ENCODE peak calls at places on chromosome 1, in eight cellular contexts. B is MV-4-11, A is kidney epithelial cell, O is C1 segment of cervical spinal cord, F is immature natural killer cell, L is H9, T is GM04504, C is nucleus accumbens. P is an unnamed sample.
A peak's percentile ranks its signal among the peaks of the same experiment; 100 is the strongest.

GRCh38 chr1:85581138-85581801 is 709 bp downstream of the CCN1 start:
- DNase-seq in O (peak; percentile 26), T (no peak), B (peak; percentile 13), L (peak; percentile 79), F (no peak), C (peak; percentile 35), A (no peak), P (no peak)

GRCh38 chr1:109757936-109758786 is 5.6 kb downstream of the EPS8L3 start:
- DNase-seq in C (no peak), L (no peak), B (no peak), F (no peak), O (no peak), T (no peak), A (no peak), P (no peak)

GRCh38 chr1:202170726-202171125 is 10.3 kb upstream of the PTPN7 start:
- DNase-seq in T (no peak), O (no peak), F (no peak), C (no peak), L (no peak), B (no peak), A (no peak), P (no peak)

GRCh38 chr1:173666646-173667045 is 3.0 kb downstream of the ANKRD45 start:
- DNase-seq in B (no peak), T (no peak), F (no peak), L (no peak), A (no peak), O (no peak), C (no peak), P (no peak)

GRCh38 chr1:91549041-91549735 is 48.5 kb downstream of the CDC7 start:
- DNase-seq in B (no peak), L (no peak), O (no peak), C (no peak), T (no peak), A (no peak), F (peak; percentile 83), P (no peak)

GRCh38 chr1:246497331-246497915 is 9.7 kb downstream of the SMYD3 start:
- DNase-seq in B (peak; percentile 68), C (no peak), T (peak; percentile 32), F (peak; percentile 57), A (peak; percentile 29), L (no peak), O (no peak), P (peak; percentile 63)

GRCh38 chr1:10665930-10666850 is 130.3 kb downstream of the CASZ1 start:
- DNase-seq in B (no peak), O (no peak), L (no peak), F (no peak), C (no peak), T (no peak), A (peak; percentile 37), P (no peak)

GRCh38 chr1:155079487-155080249 is 1.0 kb downstream of the EFNA3 start:
- DNase-seq in O (no peak), L (no peak), F (no peak), C (peak; percentile 35), T (no peak), B (no peak), A (no peak), P (no peak)

GRCh38 chr1:149899460-149900284 is at the start of gene BOLA1:
- DNase-seq in B (peak; percentile 89), T (peak; percentile 80), L (peak; percentile 96), F (peak; percentile 78), O (peak; percentile 86), A (peak; percentile 77), C (peak; percentile 90), P (peak; percentile 94)

GRCh38 chr1:205630241-205630640 is 1.6 kb downstream of the ELK4 start:
- DNase-seq in C (no peak), A (no peak), B (no peak), L (no peak), F (peak; percentile 4), O (no peak), T (peak; percentile 20), P (no peak)

GRCh38 chr1:76705560-76705959 is 161.7 kb upstream of the ST6GALNAC5 start:
- DNase-seq in L (no peak), B (no peak), A (no peak), C (no peak), F (no peak), T (no peak), O (no peak), P (no peak)

GRCh38 chr1:179127163-179127895 is 45.5 kb downstream of the TOR3A start:
- DNase-seq in F (no peak), A (no peak), O (no peak), T (no peak), L (no peak), C (no peak), B (no peak), P (no peak)

GRCh38 chr1:184513966-184514365 is 127.1 kb downstream of the C1orf21 start:
- DNase-seq in L (no peak), A (peak; percentile 21), B (no peak), O (no peak), T (peak; percentile 31), C (no peak), F (no peak), P (no peak)

GRCh38 chr1:236880209-236880608 is 85.1 kb downstream of the MTR start:
- DNase-seq in T (no peak), L (no peak), A (no peak), B (no peak), F (no peak), C (no peak), O (no peak), P (no peak)

GRCh38 chr1:113928129-113928949 is 785 bp upstream of the HIPK1 start:
- DNase-seq in A (no peak), F (no peak), L (no peak), T (no peak), C (no peak), O (no peak), B (peak; percentile 49), P (no peak)

GRCh38 chr1:35278886-35279554 is 10.5 kb downstream of the ZMYM4 start:
- DNase-seq in F (no peak), O (no peak), A (no peak), T (no peak), L (no peak), C (no peak), B (peak; percentile 68), P (no peak)

P was measured in putamen.